ENCODE peak calls at places on chromosomes 3 and 15, in nine cellular contexts. S is neural progenitor cell; K is MM.1S; G is heart right ventricle; N is A549; P is IMR-90; I is CD8-positive, alpha-beta T cell; B is dorsolateral prefrontal cortex; L is spleen. F is an unnamed sample.

GRCh38 chr3:57575966-57576610 is 20.0 kb downstream of the PDE12 start:
- DNase-seq in N (no peak), K (no peak), I (no peak), G (no peak), B (no peak), S (no peak), P (no peak), L (no peak), F (no peak)

GRCh38 chr15:31277335-31278055 is 49.1 kb upstream of the KLF13 start:
- DNase-seq in S (no peak), G (no peak), I (peak; percentile 5), N (no peak), L (peak; percentile 67), B (peak; percentile 2), P (no peak), K (no peak), F (no peak)

GRCh38 chr3:141429371-141430035 is 57.3 kb upstream of the RASA2 start:
- DNase-seq in B (peak; percentile 22), N (no peak), K (no peak), P (no peak), I (no peak), L (no peak), S (no peak), G (peak; percentile 38), F (peak; percentile 59)

GRCh38 chr15:71635735-71636134 is 174.6 kb upstream of the NR2E3 start:
- DNase-seq in S (no peak), P (no peak), L (no peak), K (no peak), G (no peak), B (no peak), I (no peak), N (no peak), F (no peak)

GRCh38 chr3:46930945-46931403 is 45.6 kb downstream of the CCDC12 start:
- DNase-seq in L (peak; percentile 70), S (no peak), B (no peak), N (peak; percentile 26), I (no peak), K (no peak), P (no peak), G (no peak), F (no peak)

GRCh38 chr3:10926831-10927521 is 65.6 kb upstream of the SLC6A1 start:
- DNase-seq in N (no peak), B (no peak), L (no peak), K (no peak), P (no peak), S (no peak), G (no peak), I (no peak), F (no peak)

GRCh38 chr15:32670624-32671022 is 29.1 kb downstream of the SCG5 start:
- DNase-seq in P (no peak), G (no peak), L (no peak), B (no peak), S (no peak), N (no peak), I (no peak), K (no peak), F (no peak)

GRCh38 chr3:169454823-169455222 is 208.7 kb downstream of the MECOM start:
- DNase-seq in B (no peak), L (no peak), G (no peak), I (no peak), P (peak; percentile 59), S (no peak), N (no peak), K (no peak), F (no peak)

GRCh38 chr3:142586803-142587406 is 8.4 kb upstream of the ATR start:
- DNase-seq in P (peak; percentile 73), I (no peak), N (peak; percentile 84), L (no peak), S (peak; percentile 85), B (no peak), K (peak; percentile 54), G (no peak), F (peak; percentile 85)

GRCh38 chr3:192253138-192253537 is 474.2 kb downstream of the FGF12 start:
- DNase-seq in B (no peak), L (no peak), S (no peak), K (no peak), I (no peak), G (no peak), P (no peak), N (no peak), F (no peak)

GRCh38 chr3:54891540-54891897 is 36.3 kb downstream of the LRTM1 start:
- DNase-seq in I (no peak), G (peak; percentile 64), K (no peak), L (peak; percentile 74), B (peak; percentile 50), N (peak; percentile 79), S (peak; percentile 26), P (peak; percentile 97), F (peak; percentile 95)

GRCh38 chr3:159881828-159882309 is 106.8 kb upstream of the IL12A start:
- DNase-seq in K (no peak), S (no peak), N (no peak), B (no peak), G (peak; percentile 27), L (no peak), P (no peak), I (no peak), F (peak; percentile 23)

GRCh38 chr15:24901409-24901808 is 53.4 kb upstream of the SNRPN start:
- DNase-seq in I (no peak), K (no peak), P (no peak), L (no peak), N (no peak), S (no peak), G (no peak), B (no peak), F (no peak)

GRCh38 chr3:155631323-155632019 is 113.4 kb downstream of the PLCH1 start:
- DNase-seq in G (no peak), N (no peak), I (no peak), L (no peak), P (no peak), S (no peak), K (no peak), B (no peak), F (peak; percentile 13)

GRCh38 chr3:184472723-184473419 is 88.7 kb upstream of the EPHB3 start:
- DNase-seq in I (no peak), P (no peak), L (peak; percentile 85), K (peak; percentile 85), G (no peak), B (no peak), S (no peak), N (no peak), F (no peak)

GRCh38 chr15:89068325-89068784 is 19.9 kb upstream of the ABHD2 start:
- DNase-seq in S (no peak), B (no peak), L (no peak), K (no peak), G (no peak), N (peak; percentile 46), P (peak; percentile 98), I (no peak), F (no peak)

GRCh38 chr3:11120091-11120845 is 34.0 kb upstream of the HRH1 start:
- DNase-seq in P (no peak), S (no peak), I (no peak), B (no peak), L (no peak), G (no peak), N (no peak), K (no peak), F (no peak)

GRCh38 chr3:94548581-94549316 is 485.9 kb downstream of the NSUN3 start:
- DNase-seq in I (no peak), G (no peak), B (no peak), L (no peak), S (no peak), K (no peak), P (no peak), N (no peak), F (no peak)

GRCh38 chr3:46690798-46691197 is 2.7 kb downstream of the ALS2CL start:
- DNase-seq in L (peak; percentile 82), N (peak; percentile 29), S (no peak), K (no peak), P (no peak), G (peak; percentile 74), B (no peak), I (no peak), F (no peak)

GRCh38 chr15:60720084-60720483 is 241.1 kb upstream of the ICE2 start:
- DNase-seq in G (no peak), P (no peak), N (no peak), B (no peak), L (no peak), I (no peak), K (no peak), S (no peak), F (no peak)

GRCh38 chr3:100042144-100042543 is 72.2 kb downstream of the FILIP1L start:
- DNase-seq in I (no peak), N (peak; percentile 48), P (peak; percentile 93), K (no peak), L (no peak), B (no peak), S (no peak), G (no peak), F (peak; percentile 89)

GRCh38 chr3:4302747-4303146 is 422 bp upstream of the SETMAR start:
- DNase-seq in I (no peak), S (no peak), L (peak; percentile 83), P (no peak), B (no peak), G (no peak), N (no peak), K (no peak), F (no peak)
- H3K27ac ChIP-seq in I (no peak overlapping the region), S (no peak overlapping the region), L (peak overlapping the region; percentile 62), P (peak overlapping the region; percentile 30), B (peak overlapping the region; percentile 95), G (no peak overlapping the region), N (peak overlapping the region; percentile 97), K (no peak overlapping the region), F (no peak overlapping the region)

GRCh38 chr3:148202386-148202785 is 495.3 kb upstream of the AGTR1 start:
- DNase-seq in B (no peak), G (no peak), I (no peak), N (no peak), P (no peak), L (no peak), K (no peak), S (peak; percentile 45), F (no peak)
- TF ChIP-seq CTCF in B (no peak), G (no peak), I (no peak), N (no peak), P (no peak), L (no peak), K (no peak), S (peak; percentile 66), F (no peak)

DNA sequence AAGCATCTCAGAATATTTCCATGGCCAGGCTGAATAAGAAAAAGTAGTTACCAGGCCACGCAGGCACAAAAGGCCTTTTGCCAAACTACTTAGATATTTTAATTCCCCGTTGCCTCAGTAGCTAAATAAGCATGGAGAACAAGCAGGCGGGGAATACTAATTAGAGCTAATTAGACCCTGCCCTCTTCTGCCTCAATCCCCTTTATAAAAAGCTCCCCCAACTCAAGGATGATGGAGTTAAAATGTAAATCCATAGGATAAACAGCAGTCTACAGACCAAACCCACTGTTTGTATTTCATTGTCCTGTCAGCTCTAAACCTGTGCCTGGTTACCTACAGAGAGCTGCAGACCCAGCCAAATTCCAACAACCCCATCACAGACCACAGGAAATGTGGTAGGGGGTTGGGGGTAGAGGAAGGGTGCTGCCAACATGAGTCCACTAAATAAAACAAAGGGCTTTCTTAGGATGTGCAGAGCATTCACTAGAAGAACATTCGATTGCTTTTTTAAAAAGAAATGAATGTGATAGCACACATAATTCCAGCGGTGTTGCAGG is 3.9 kb downstream of the ITGB5 start:
- DNase-seq in L (no peak), P (no peak), G (no peak), K (no peak), I (no peak), N (no peak), B (no peak), S (peak; percentile 71), F (no peak)
- H3K4me3 ChIP-seq in L (no peak overlapping the region), P (no peak overlapping the region), G (no peak overlapping the region), K (no peak overlapping the region), I (no peak overlapping the region), N (no peak overlapping the region), B (no peak overlapping the region), S (peak overlapping the region; percentile 22), F (no peak overlapping the region)

GRCh38 chr3:111730143-111730542 is 128.9 kb upstream of the PHLDB2 start:
- DNase-seq in K (no peak), N (no peak), B (no peak), I (no peak), S (no peak), P (no peak), L (no peak), G (no peak), F (no peak)
- H3K27ac ChIP-seq in K (no peak overlapping the region), N (peak overlapping the region; percentile 63), B (no peak overlapping the region), I (no peak overlapping the region), S (no peak overlapping the region), P (no peak overlapping the region), L (no peak overlapping the region), G (no peak overlapping the region), F (no peak overlapping the region)